ENCODE peak calls at places on chromosomes 12 and 14, in nine cellular contexts. Z is sigmoid colon, M is uterus, T is spleen, X is transverse colon, O is body of pancreas, E is Peyer's patch, Y is testis, I is IMR-90. P is an unnamed sample.

GRCh38 chr12:15590180-15590826 is 198.9 kb downstream of the EPS8 start:
- DNase-seq in Z (peak; percentile 68), O (peak; percentile 62), Y (peak; percentile 76), E (peak; percentile 51), I (peak; percentile 70), T (peak; percentile 77), M (peak; percentile 72), X (peak; percentile 43), P (peak; percentile 36)

GRCh38 chr14:75811862-75812505 is 150.9 kb downstream of the TTLL5 start:
- DNase-seq in I (no peak), O (peak; percentile 43), M (no peak), T (no peak), E (no peak), Y (no peak), X (no peak), Z (no peak), P (no peak)

GRCh38 chr12:74945771-74946198 is 263.9 kb downstream of the KCNC2 start:
- DNase-seq in Z (no peak), M (no peak), Y (no peak), E (no peak), X (no peak), I (no peak), T (no peak), O (no peak), P (no peak)

GRCh38 chr14:77296906-77297305 is 23.8 kb downstream of the POMT2 start:
- DNase-seq in E (no peak), X (no peak), O (no peak), M (no peak), I (no peak), T (no peak), Y (no peak), Z (no peak), P (no peak)

GRCh38 chr14:77458249-77458950 is 507 bp downstream of the AHSA1 start:
- DNase-seq in M (no peak), X (peak; percentile 43), T (peak; percentile 81), Z (no peak), O (peak; percentile 52), Y (peak; percentile 52), E (peak; percentile 60), I (peak; percentile 18), P (peak; percentile 63)

GRCh38 chr12:39355841-39356240 is 87.1 kb downstream of the KIF21A start:
- DNase-seq in T (no peak), Z (no peak), E (no peak), Y (no peak), O (no peak), M (no peak), I (no peak), X (no peak), P (no peak)

GRCh38 chr12:28631831-28632230 is 441.6 kb downstream of the CCDC91 start:
- DNase-seq in M (no peak), I (peak; percentile 84), O (no peak), T (no peak), Y (no peak), E (no peak), Z (no peak), X (no peak), P (no peak)

GRCh38 chr14:44988694-44989093 is 26.7 kb downstream of the TOGARAM1 start:
- DNase-seq in X (no peak), Y (no peak), E (no peak), I (no peak), M (no peak), Z (peak; percentile 73), T (no peak), O (no peak), P (peak; percentile 30)

GRCh38 chr12:52353766-52354165 is 13.5 kb downstream of the KRT85 start:
- DNase-seq in M (no peak), T (peak; percentile 54), X (no peak), Z (no peak), Y (no peak), O (no peak), I (no peak), E (no peak), P (no peak)

GRCh38 chr12:91663331-91663998 is 480.8 kb upstream of the DCN start:
- DNase-seq in T (no peak), Z (no peak), E (no peak), M (no peak), I (no peak), X (no peak), O (no peak), Y (no peak), P (no peak)

GRCh38 chr14:61282746-61283145 is 1.6 kb upstream of the TMEM30B start:
- DNase-seq in T (no peak), I (no peak), E (no peak), Y (no peak), M (no peak), O (no peak), X (no peak), Z (no peak), P (no peak)

GRCh38 chr14:61281911-61282310 is 773 bp upstream of the TMEM30B start:
- DNase-seq in M (no peak), I (no peak), Z (no peak), T (no peak), X (no peak), Y (no peak), E (no peak), O (no peak), P (peak; percentile 37)

GRCh38 chr14:61280092-61280525 is 1.0 kb downstream of the TMEM30B start:
- DNase-seq in X (peak; percentile 30), T (no peak), Z (no peak), I (no peak), Y (peak; percentile 43), O (peak; percentile 57), E (peak; percentile 70), M (no peak), P (no peak)

GRCh38 chr14:61280526-61281185 is 482 bp downstream of the TMEM30B start:
- DNase-seq in T (peak; percentile 90), Z (no peak), E (peak; percentile 90), M (peak; percentile 16), Y (peak; percentile 77), I (peak; percentile 34), X (peak; percentile 69), O (peak; percentile 83), P (peak; percentile 57)

GRCh38 chr14:61281186-61281676 is at the start of gene TMEM30B:
- DNase-seq in M (no peak), T (peak; percentile 75), Z (no peak), X (peak; percentile 92), I (no peak), Y (peak; percentile 32), O (peak; percentile 96), E (peak; percentile 94), P (peak; percentile 26)
- TF ChIP-seq POLR2A in M (peak; percentile 31), T (no peak), Z (no peak), X (peak; percentile 87), I (no peak), Y (no peak), O (peak; percentile 91), E (peak; percentile 92), P (no peak)

GRCh38 chr12:25045869-25046268 is 97.0 kb upstream of the BCAT1 start:
- DNase-seq in I (no peak), M (no peak), E (no peak), T (no peak), O (no peak), X (no peak), Y (no peak), Z (no peak), P (no peak)
- H3K9me3 ChIP-seq in I (no peaks in the 10 kb centered on the region), M (no peaks in the 10 kb centered on the region), E (peaks cover 5% of the 10 kb centered on the region), T (peaks cover 20% of the 10 kb centered on the region), O (no peaks in the 10 kb centered on the region), X (peaks cover 8% of the 10 kb centered on the region), Y (no peaks in the 10 kb centered on the region), Z (no peaks in the 10 kb centered on the region), P (peaks cover 14% of the 10 kb centered on the region)

GRCh38 chr12:46380397-46380796 is 7.8 kb upstream of the SLC38A2 start:
- DNase-seq in M (no peak), O (no peak), Z (no peak), Y (no peak), T (no peak), E (no peak), I (no peak), X (no peak), P (no peak)
- TF ChIP-seq POLR2A in M (no peak), O (no peak), Z (no peak), Y (no peak), T (no peak), E (no peak), I (no peak), X (no peak), P (no peak)

DNA sequence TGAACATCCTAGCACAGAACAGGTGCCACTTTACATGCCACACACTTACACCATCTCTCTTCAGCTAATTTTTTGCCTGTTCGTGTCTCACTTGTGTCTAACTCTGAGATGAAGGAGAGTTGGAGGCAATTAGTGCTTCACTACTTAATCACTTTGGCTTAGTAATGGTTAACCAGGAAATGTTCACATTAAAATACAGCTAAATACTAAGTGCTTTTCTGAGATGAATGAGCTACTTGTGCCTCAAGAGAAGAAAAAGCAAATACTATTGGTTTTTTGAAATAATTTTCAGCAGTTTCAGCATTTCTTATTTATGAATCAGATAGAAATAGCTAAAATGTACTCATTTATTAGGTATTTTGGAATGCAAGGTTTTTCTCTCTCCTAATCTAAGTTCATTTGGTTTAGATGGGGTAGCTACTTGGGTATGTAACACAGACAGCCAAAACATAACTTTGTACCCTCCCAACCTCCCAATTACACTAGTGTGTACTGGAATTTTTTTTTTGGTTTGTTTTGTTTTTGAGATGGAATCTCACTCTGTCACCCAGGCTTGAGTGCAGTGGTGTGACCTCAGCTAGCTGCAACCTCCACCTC is 1474.1 kb upstream of the SEL1L start:
- DNase-seq in Z (no peak), Y (no peak), X (no peak), M (no peak), I (peak; percentile 49), E (no peak), O (no peak), T (no peak), P (no peak)
- H3K9me3 ChIP-seq in Z (no peaks in the 10 kb centered on the region), Y (no peaks in the 10 kb centered on the region), X (no peaks in the 10 kb centered on the region), M (no peaks in the 10 kb centered on the region), I (peaks cover 2% of the 10 kb centered on the region), E (no peaks in the 10 kb centered on the region), O (no peaks in the 10 kb centered on the region), T (peaks cover 22% of the 10 kb centered on the region), P (peaks cover 2% of the 10 kb centered on the region)

GRCh38 chr12:8948711-8949524 is 527 bp downstream of the M6PR start:
- DNase-seq in X (peak; percentile 10), M (no peak), E (no peak), T (no peak), Z (no peak), O (no peak), Y (peak; percentile 40), I (peak; percentile 40), P (no peak)
- TF ChIP-seq POLR2A in X (no peak), M (no peak), E (no peak), T (no peak), Z (no peak), O (no peak), Y (no peak), I (no peak), P (no peak)

DNA sequence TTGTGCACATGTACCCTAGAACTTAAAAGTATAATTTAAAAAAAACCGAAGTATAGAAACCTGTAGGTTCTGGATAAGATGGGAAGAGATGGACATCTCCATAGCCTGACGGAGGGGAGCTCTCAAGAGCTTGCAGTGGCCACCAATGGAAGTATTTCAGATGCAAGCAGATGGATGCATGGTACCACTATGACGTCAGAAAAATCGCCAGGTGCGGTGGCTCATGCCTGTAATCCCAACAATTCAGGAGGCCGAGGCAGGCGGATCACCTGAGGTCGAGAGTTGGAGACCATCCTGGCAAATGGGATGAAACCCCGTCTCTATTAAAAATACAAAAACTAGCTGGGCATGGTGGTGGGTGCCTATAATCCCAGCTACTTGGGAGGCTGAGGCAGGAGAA is 3.4 kb downstream of the TEX22 start:
- DNase-seq in E (no peak), Z (no peak), T (no peak), O (no peak), I (no peak), Y (no peak), M (no peak), X (no peak), P (no peak)
- H3K9me3 ChIP-seq in E (peaks cover 4% of the 10 kb centered on the region), Z (no peaks in the 10 kb centered on the region), T (peaks cover 16% of the 10 kb centered on the region), O (no peaks in the 10 kb centered on the region), I (peaks cover 10% of the 10 kb centered on the region), Y (no peaks in the 10 kb centered on the region), M (no peaks in the 10 kb centered on the region), X (no peaks in the 10 kb centered on the region), P (no peaks in the 10 kb centered on the region)

GRCh38 chr12:169528-170360 is 44.2 kb downstream of the SLC6A12 start:
- DNase-seq in T (no peak), O (no peak), Z (no peak), M (no peak), E (no peak), X (no peak), I (no peak), Y (no peak), P (no peak)
- TF ChIP-seq POLR2A in T (no peak), O (no peak), Z (no peak), M (no peak), E (no peak), X (no peak), I (no peak), Y (no peak), P (no peak)

P was measured in heart left ventricle.